ENCODE peak calls at places on chromosomes 16 and 17, in seven cellular contexts. One of them, this sample, is unnamed. For H3K36me3, the result is how much of the 10 kb centered on the place peaks cover.

GRCh38 chr17:8176197-8176940 is at the start of gene TMEM107:
- DNase-seq in left lung: peak
- DNase-seq in small intestine: peak
- DNase-seq in esophagus squamous epithelium: no peak
- DNase-seq in aorta: peak
- DNase-seq in fibroblast of lung: peak
- DNase-seq in breast epithelium: peak
- DNase-seq in this sample: no peak

GRCh38 chr17:77618173-77618572 is 340.3 kb upstream of the TNRC6C start:
- DNase-seq in left lung: no peak
- DNase-seq in esophagus squamous epithelium: no peak
- DNase-seq in small intestine: no peak
- DNase-seq in fibroblast of lung: no peak
- DNase-seq in breast epithelium: no peak
- DNase-seq in aorta: peak
- DNase-seq in this sample: no peak

GRCh38 chr16:5523794-5524193 is 426.2 kb upstream of the EEF2KMT start:
- DNase-seq in breast epithelium: no peak
- DNase-seq in fibroblast of lung: no peak
- DNase-seq in left lung: no peak
- DNase-seq in aorta: no peak
- DNase-seq in small intestine: no peak
- DNase-seq in esophagus squamous epithelium: no peak
- DNase-seq in this sample: no peak

GRCh38 chr17:74288785-74289184 is 14.8 kb downstream of the DNAI2 start:
- DNase-seq in esophagus squamous epithelium: no peak
- DNase-seq in left lung: no peak
- DNase-seq in breast epithelium: no peak
- DNase-seq in fibroblast of lung: no peak
- DNase-seq in small intestine: no peak
- DNase-seq in aorta: no peak
- DNase-seq in this sample: no peak

GRCh38 chr16:68369697-68370096 is 58.9 kb downstream of the PRMT7 start:
- DNase-seq in breast epithelium: no peak
- DNase-seq in aorta: peak
- DNase-seq in small intestine: no peak
- DNase-seq in fibroblast of lung: no peak
- DNase-seq in left lung: no peak
- DNase-seq in esophagus squamous epithelium: no peak
- DNase-seq in this sample: no peak

GRCh38 chr16:88442435-88442810 is 10.7 kb upstream of the ZFPM1 start:
- DNase-seq in esophagus squamous epithelium: no peak
- DNase-seq in small intestine: no peak
- DNase-seq in breast epithelium: no peak
- DNase-seq in aorta: no peak
- DNase-seq in left lung: no peak
- DNase-seq in fibroblast of lung: no peak
- DNase-seq in this sample: no peak

GRCh38 chr16:87145181-87146176 is 171.7 kb downstream of the C16orf95 start:
- DNase-seq in small intestine: no peak
- DNase-seq in left lung: no peak
- DNase-seq in aorta: peak
- DNase-seq in fibroblast of lung: peak
- DNase-seq in breast epithelium: no peak
- DNase-seq in esophagus squamous epithelium: no peak
- DNase-seq in this sample: no peak

GRCh38 chr17:1216209-1216937 is 36.6 kb upstream of the ABR start:
- DNase-seq in breast epithelium: no peak
- DNase-seq in aorta: no peak
- DNase-seq in fibroblast of lung: no peak
- DNase-seq in esophagus squamous epithelium: no peak
- DNase-seq in small intestine: no peak
- DNase-seq in left lung: no peak
- DNase-seq in this sample: no peak

GRCh38 chr16:4378202-4378666 is 6.6 kb downstream of the VASN start:
- DNase-seq in aorta: peak
- DNase-seq in left lung: no peak
- DNase-seq in esophagus squamous epithelium: no peak
- DNase-seq in breast epithelium: no peak
- DNase-seq in small intestine: no peak
- DNase-seq in fibroblast of lung: no peak
- DNase-seq in this sample: no peak

GRCh38 chr16:706189-707061 is 824 bp upstream of the FBXL16 start:
- DNase-seq in left lung: no peak
- DNase-seq in small intestine: no peak
- DNase-seq in fibroblast of lung: no peak
- DNase-seq in esophagus squamous epithelium: no peak
- DNase-seq in aorta: no peak
- DNase-seq in breast epithelium: no peak
- DNase-seq in this sample: no peak

GRCh38 chr17:58060596-58061191 is 22.5 kb upstream of the DYNLL2 start:
- DNase-seq in breast epithelium: peak
- DNase-seq in left lung: no peak
- DNase-seq in fibroblast of lung: peak
- DNase-seq in esophagus squamous epithelium: no peak
- DNase-seq in aorta: peak
- DNase-seq in small intestine: no peak
- DNase-seq in this sample: no peak

GRCh38 chr17:37671813-37672544 is 28.7 kb upstream of the DDX52 start:
- DNase-seq in breast epithelium: no peak
- DNase-seq in fibroblast of lung: peak
- DNase-seq in aorta: no peak
- DNase-seq in left lung: no peak
- DNase-seq in esophagus squamous epithelium: no peak
- DNase-seq in small intestine: no peak
- DNase-seq in this sample: no peak

GRCh38 chr17:35953720-35954119 is 10.2 kb upstream of the LYZL6 start:
- DNase-seq in esophagus squamous epithelium: no peak
- DNase-seq in fibroblast of lung: no peak
- DNase-seq in left lung: no peak
- DNase-seq in aorta: no peak
- DNase-seq in breast epithelium: no peak
- DNase-seq in small intestine: no peak
- DNase-seq in this sample: no peak

GRCh38 chr17:27491713-27492190 is 35.5 kb downstream of the KSR1 start:
- DNase-seq in left lung: no peak
- DNase-seq in small intestine: no peak
- DNase-seq in breast epithelium: no peak
- DNase-seq in esophagus squamous epithelium: no peak
- DNase-seq in aorta: no peak
- DNase-seq in fibroblast of lung: no peak
- DNase-seq in this sample: no peak

GRCh38 chr17:71460943-71461342 is 659.9 kb upstream of the SOX9 start:
- DNase-seq in fibroblast of lung: no peak
- DNase-seq in esophagus squamous epithelium: no peak
- DNase-seq in left lung: no peak
- DNase-seq in small intestine: peak
- DNase-seq in aorta: no peak
- DNase-seq in breast epithelium: no peak
- DNase-seq in this sample: no peak

GRCh38 chr17:17724991-17725852 is 44.0 kb downstream of the RAI1 start:
- DNase-seq in left lung: no peak
- DNase-seq in fibroblast of lung: no peak
- DNase-seq in esophagus squamous epithelium: no peak
- DNase-seq in small intestine: no peak
- DNase-seq in breast epithelium: no peak
- DNase-seq in aorta: no peak
- DNase-seq in this sample: no peak

GRCh38 chr17:7836596-7837374 is 2.8 kb downstream of the KDM6B start:
- DNase-seq in aorta: peak
- DNase-seq in breast epithelium: peak
- DNase-seq in small intestine: peak
- DNase-seq in fibroblast of lung: peak
- DNase-seq in esophagus squamous epithelium: no peak
- DNase-seq in left lung: peak
- DNase-seq in this sample: peak

GRCh38 chr16:4976079-4976478 is 17.9 kb downstream of the SEC14L5 start:
- DNase-seq in small intestine: no peak
- DNase-seq in esophagus squamous epithelium: no peak
- DNase-seq in fibroblast of lung: no peak
- DNase-seq in left lung: no peak
- DNase-seq in aorta: peak
- DNase-seq in breast epithelium: no peak
- DNase-seq in this sample: no peak

GRCh38 chr17:61196302-61196704 is 203.3 kb upstream of the TBX2 start:
- DNase-seq in left lung: no peak
- DNase-seq in fibroblast of lung: no peak
- DNase-seq in breast epithelium: no peak
- DNase-seq in esophagus squamous epithelium: no peak
- DNase-seq in aorta: no peak
- DNase-seq in small intestine: no peak
- DNase-seq in this sample: no peak

GRCh38 chr17:10144456-10144855 is 54.0 kb downstream of the GAS7 start:
- DNase-seq in aorta: no peak
- DNase-seq in fibroblast of lung: no peak
- DNase-seq in esophagus squamous epithelium: no peak
- DNase-seq in breast epithelium: no peak
- DNase-seq in small intestine: no peak
- DNase-seq in left lung: no peak
- DNase-seq in this sample: no peak

DNA sequence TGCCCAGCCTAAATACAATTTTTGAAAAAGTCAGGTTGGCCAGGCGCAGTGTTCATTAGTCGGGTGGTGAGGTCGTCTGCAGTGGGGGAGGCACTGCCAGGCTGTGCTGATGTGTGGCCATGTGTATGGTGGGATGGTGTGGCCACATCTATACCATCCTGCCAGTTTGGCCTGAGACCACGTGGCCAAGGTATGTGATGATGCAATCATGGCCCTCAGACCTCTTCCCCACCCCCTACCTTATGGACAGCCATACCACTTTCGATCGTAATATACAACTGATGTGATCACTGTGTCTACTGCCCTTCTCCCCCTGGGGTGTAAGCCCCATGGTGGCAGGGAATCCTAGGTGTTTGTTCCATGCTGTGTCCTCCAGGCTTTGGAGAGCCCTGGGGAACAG is 23.7 kb downstream of the SBK1 start:
- DNase-seq in small intestine: no peak
- DNase-seq in esophagus squamous epithelium: no peak
- DNase-seq in breast epithelium: no peak
- DNase-seq in left lung: no peak
- DNase-seq in fibroblast of lung: no peak
- DNase-seq in aorta: no peak
- DNase-seq in this sample: no peak
- H3K27ac ChIP-seq in small intestine: no peak
- H3K27ac ChIP-seq in esophagus squamous epithelium: no peak
- H3K27ac ChIP-seq in breast epithelium: no peak
- H3K27ac ChIP-seq in left lung: no peak
- H3K27ac ChIP-seq in fibroblast of lung: no peak
- H3K27ac ChIP-seq in aorta: no peak
- H3K27ac ChIP-seq in this sample: no peak

DNA sequence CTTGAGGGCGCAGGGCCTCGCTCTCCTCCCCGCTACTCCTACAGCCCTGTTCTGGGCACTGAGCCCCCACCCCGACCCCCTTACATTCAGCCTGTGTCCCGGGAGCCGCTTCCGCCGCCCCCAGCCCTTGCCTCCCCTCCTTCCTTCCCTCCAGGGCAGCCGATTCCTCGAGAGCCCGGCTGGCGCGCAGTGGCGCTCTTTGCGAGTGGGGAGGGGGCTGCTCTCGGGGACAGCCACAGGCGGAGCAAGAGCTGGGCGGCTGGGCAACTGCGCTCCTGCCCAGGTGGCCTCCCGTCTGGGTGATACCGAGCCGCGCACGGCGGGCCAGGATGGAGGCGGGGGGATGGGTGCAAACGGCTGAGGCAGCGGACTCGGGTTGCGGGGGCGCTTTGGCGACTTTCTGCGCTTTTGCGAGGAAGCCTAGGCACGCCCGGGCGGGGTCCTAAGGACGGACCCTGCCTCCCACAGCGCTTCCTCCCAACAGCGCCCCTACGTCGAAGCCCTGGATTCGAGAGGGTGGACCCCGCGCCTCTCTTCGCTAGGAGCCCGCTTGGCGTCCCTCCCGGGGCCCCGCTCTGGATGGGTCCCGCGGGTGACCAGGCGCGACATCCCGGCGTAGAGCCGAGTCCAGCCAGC is 1.3 kb downstream of the MMP15 start:
- DNase-seq in esophagus squamous epithelium: no peak
- DNase-seq in fibroblast of lung: no peak
- DNase-seq in aorta: no peak
- DNase-seq in left lung: no peak
- DNase-seq in breast epithelium: no peak
- DNase-seq in small intestine: no peak
- DNase-seq in this sample: no peak
- H3K4me3 ChIP-seq in esophagus squamous epithelium: peak
- H3K4me3 ChIP-seq in fibroblast of lung: peak
- H3K4me3 ChIP-seq in aorta: peak
- H3K4me3 ChIP-seq in left lung: peak
- H3K4me3 ChIP-seq in breast epithelium: peak
- H3K4me3 ChIP-seq in small intestine: peak
- H3K4me3 ChIP-seq in this sample: peak

GRCh38 chr17:46032909-46033308 is 33.9 kb downstream of the STH start:
- DNase-seq in fibroblast of lung: no peak
- DNase-seq in esophagus squamous epithelium: no peak
- DNase-seq in breast epithelium: peak
- DNase-seq in small intestine: no peak
- DNase-seq in left lung: no peak
- DNase-seq in aorta: no peak
- DNase-seq in this sample: no peak
- H3K36me3 ChIP-seq in fibroblast of lung: under half
- H3K36me3 ChIP-seq in esophagus squamous epithelium: under half
- H3K36me3 ChIP-seq in breast epithelium: under half
- H3K36me3 ChIP-seq in small intestine: under half
- H3K36me3 ChIP-seq in left lung: under half
- H3K36me3 ChIP-seq in aorta: under half
- H3K36me3 ChIP-seq in this sample: under half

GRCh38 chr16:23158114-23158513 is 8.9 kb upstream of the USP31 start:
- DNase-seq in left lung: no peak
- DNase-seq in aorta: no peak
- DNase-seq in esophagus squamous epithelium: no peak
- DNase-seq in fibroblast of lung: no peak
- DNase-seq in breast epithelium: no peak
- DNase-seq in small intestine: no peak
- DNase-seq in this sample: no peak

GRCh38 chr16:23152386-23153178 is 3.3 kb upstream of the USP31 start:
- DNase-seq in left lung: no peak
- DNase-seq in esophagus squamous epithelium: no peak
- DNase-seq in breast epithelium: no peak
- DNase-seq in small intestine: no peak
- DNase-seq in aorta: no peak
- DNase-seq in fibroblast of lung: no peak
- DNase-seq in this sample: no peak

GRCh38 chr16:23156946-23157460 is 7.8 kb upstream of the USP31 start:
- DNase-seq in fibroblast of lung: no peak
- DNase-seq in aorta: no peak
- DNase-seq in breast epithelium: no peak
- DNase-seq in small intestine: no peak
- DNase-seq in esophagus squamous epithelium: no peak
- DNase-seq in left lung: no peak
- DNase-seq in this sample: no peak

GRCh38 chr16:23155445-23156049 is 6.3 kb upstream of the USP31 start:
- DNase-seq in left lung: no peak
- DNase-seq in esophagus squamous epithelium: no peak
- DNase-seq in aorta: no peak
- DNase-seq in small intestine: peak
- DNase-seq in breast epithelium: no peak
- DNase-seq in fibroblast of lung: no peak
- DNase-seq in this sample: no peak

DNA sequence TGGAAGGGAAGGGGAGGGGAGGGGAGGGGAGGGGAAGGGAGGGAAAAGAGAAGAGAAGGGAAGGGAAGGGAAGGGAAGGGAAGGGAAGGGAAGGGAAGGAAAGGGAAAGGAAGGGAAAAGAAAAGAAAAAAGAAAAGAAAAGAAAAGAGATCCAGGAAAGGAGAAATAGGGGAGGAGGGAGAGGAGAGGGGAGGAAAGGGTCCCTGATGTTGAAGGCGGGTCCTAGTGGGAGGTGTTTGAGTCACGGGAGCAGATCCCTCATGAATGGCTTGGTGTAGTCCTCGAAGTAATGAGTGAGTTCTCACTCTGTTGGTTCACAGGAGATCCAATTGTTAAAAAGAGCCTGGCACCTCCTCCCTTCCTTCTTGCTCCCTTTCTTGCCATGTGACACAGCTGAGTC is 6.9 kb upstream of the USP31 start:
- DNase-seq in breast epithelium: no peak
- DNase-seq in fibroblast of lung: no peak
- DNase-seq in esophagus squamous epithelium: no peak
- DNase-seq in small intestine: no peak
- DNase-seq in left lung: no peak
- DNase-seq in aorta: no peak
- DNase-seq in this sample: no peak
- H3K27ac ChIP-seq in breast epithelium: no peak
- H3K27ac ChIP-seq in fibroblast of lung: no peak
- H3K27ac ChIP-seq in esophagus squamous epithelium: no peak
- H3K27ac ChIP-seq in small intestine: no peak
- H3K27ac ChIP-seq in left lung: no peak
- H3K27ac ChIP-seq in aorta: no peak
- H3K27ac ChIP-seq in this sample: no peak